ENCODE peak calls at places on chromosomes 12 and 14, in seven cellular contexts. F, K, U, E, V, G and H are unnamed samples.

GRCh38 chr12:93221841-93222240 is 155.9 kb upstream of the NUDT4 start:
- DNase-seq in F (no peak), K (no peak), U (no peak), E (no peak), V (no peak), G (no peak), H (no peak)

GRCh38 chr14:105486974-105487448 is 325 bp downstream of the CRIP1 start:
- DNase-seq in F (no peak), K (no peak), U (no peak), E (no peak), V (peak), G (no peak), H (no peak)

GRCh38 chr14:52695481-52696091 is at the start of gene ERO1A:
- DNase-seq in F (peak), K (peak), U (peak), E (peak), V (peak), G (peak), H (peak)

GRCh38 chr14:101337053-101337452 is 224.2 kb upstream of the DIO3 start:
- DNase-seq in F (no peak), K (no peak), U (no peak), E (no peak), V (no peak), G (no peak), H (no peak)

GRCh38 chr14:34700622-34701130 is 13.7 kb downstream of the CFL2 start:
- DNase-seq in F (peak), K (no peak), U (no peak), E (no peak), V (no peak), G (no peak), H (no peak)

GRCh38 chr12:42180990-42181611 is 36.4 kb upstream of the GXYLT1 start:
- DNase-seq in F (peak), K (no peak), U (peak), E (no peak), V (no peak), G (no peak), H (no peak)

GRCh38 chr14:70018713-70019201 is 139.5 kb downstream of the SMOC1 start:
- DNase-seq in F (peak), K (no peak), U (peak), E (no peak), V (no peak), G (no peak), H (no peak)

GRCh38 chr12:66409195-66409871 is 107.0 kb downstream of the HELB start:
- DNase-seq in F (peak), K (no peak), U (peak), E (no peak), V (peak), G (peak), H (peak)

GRCh38 chr12:109098671-109099070 is 1.3 kb downstream of the UNG start:
- DNase-seq in F (peak), K (no peak), U (no peak), E (no peak), V (no peak), G (peak), H (no peak)

GRCh38 chr14:20687362-20688166 is 1.0 kb upstream of the ANG start:
- DNase-seq in F (no peak), K (no peak), U (no peak), E (no peak), V (no peak), G (peak), H (no peak)

GRCh38 chr14:101191882-101192660 is 288.5 kb upstream of the RTL1 start:
- DNase-seq in F (no peak), K (no peak), U (no peak), E (no peak), V (no peak), G (no peak), H (no peak)

GRCh38 chr12:131573631-131574396 is 137.1 kb upstream of the SFSWAP start:
- DNase-seq in F (no peak), K (no peak), U (no peak), E (no peak), V (no peak), G (no peak), H (no peak)

GRCh38 chr14:73802431-73803188 is 49.0 kb upstream of the PTGR2 start:
- DNase-seq in F (no peak), K (no peak), U (no peak), E (no peak), V (no peak), G (peak), H (no peak)

GRCh38 chr14:77645520-77646230 is 29.2 kb upstream of the SPTLC2 start:
- DNase-seq in F (no peak), K (no peak), U (no peak), E (no peak), V (no peak), G (no peak), H (no peak)

GRCh38 chr14:79614443-79614842 is 596.9 kb downstream of the DIO2 start:
- DNase-seq in F (no peak), K (no peak), U (no peak), E (no peak), V (no peak), G (no peak), H (no peak)

GRCh38 chr14:94474581-94475031 is 1.4 kb downstream of the SERPINA9 start:
- DNase-seq in F (peak), K (no peak), U (peak), E (no peak), V (no peak), G (no peak), H (no peak)

GRCh38 chr12:92444763-92445162 is 258.0 kb upstream of the PLEKHG7 start:
- DNase-seq in F (no peak), K (no peak), U (no peak), E (no peak), V (no peak), G (no peak), H (no peak)

GRCh38 chr14:30214456-30215090 is 286.9 kb upstream of the PRKD1 start:
- DNase-seq in F (peak), K (no peak), U (peak), E (no peak), V (no peak), G (peak), H (peak)

GRCh38 chr12:3646561-3647241 is 106.2 kb downstream of the CRACR2A start:
- DNase-seq in F (no peak), K (no peak), U (no peak), E (no peak), V (no peak), G (no peak), H (no peak)

GRCh38 chr14:54366726-54367707 is 29.8 kb upstream of the CDKN3 start:
- DNase-seq in F (peak), K (no peak), U (peak), E (no peak), V (peak), G (peak), H (no peak)

GRCh38 chr14:77376380-77376770 is 519 bp downstream of the TMED8 start:
- DNase-seq in F (peak), K (peak), U (no peak), E (peak), V (no peak), G (peak), H (no peak)

GRCh38 chr12:8950702-8951478 is 1.4 kb upstream of the M6PR start:
- DNase-seq in F (peak), K (no peak), U (no peak), E (no peak), V (peak), G (peak), H (no peak)

GRCh38 chr14:60090864-60091519 is 731 bp upstream of the PCNX4 start:
- DNase-seq in F (peak), K (no peak), U (peak), E (no peak), V (no peak), G (peak), H (no peak)

GRCh38 chr12:58452546-58452945 is 467.8 kb downstream of the LRIG3 start:
- DNase-seq in F (peak), K (no peak), U (peak), E (no peak), V (no peak), G (no peak), H (no peak)

GRCh38 chr14:31025335-31026075 is at the start of gene AP4S1:
- DNase-seq in F (peak), K (peak), U (no peak), E (peak), V (peak), G (peak), H (peak)

GRCh38 chr12:546920-547845 is 87.4 kb downstream of the B4GALNT3 start:
- DNase-seq in F (peak), K (no peak), U (peak), E (peak), V (peak), G (peak), H (no peak)

GRCh38 chr14:84894254-84894653 is 635.7 kb upstream of the FLRT2 start:
- DNase-seq in F (no peak), K (no peak), U (no peak), E (no peak), V (no peak), G (no peak), H (no peak)

GRCh38 chr12:946212-946611 is 3.3 kb downstream of the RAD52 start:
- DNase-seq in F (peak), K (no peak), U (peak), E (no peak), V (no peak), G (no peak), H (no peak)

GRCh38 chr14:21112267-21112666 is 11.4 kb downstream of the TMEM253 start:
- DNase-seq in F (no peak), K (no peak), U (no peak), E (no peak), V (no peak), G (no peak), H (no peak)

GRCh38 chr14:60250318-60251035 is 1.5 kb downstream of the PPM1A start:
- DNase-seq in F (peak), K (no peak), U (peak), E (no peak), V (no peak), G (peak), H (no peak)

GRCh38 chr12:94372379-94372930 is 87.2 kb downstream of the CEP83 start:
- DNase-seq in F (no peak), K (no peak), U (no peak), E (no peak), V (no peak), G (no peak), H (no peak)

GRCh38 chr12:49943663-49943945 is 6.9 kb upstream of the AQP2 start:
- DNase-seq in F (no peak), K (no peak), U (no peak), E (no peak), V (no peak), G (no peak), H (no peak)